ENCODE peak calls at places on chromosomes 7 and 10, in ten cellular contexts. K is stomach, E is body of pancreas, Z is ascending aorta, V is tibial artery, A is AG10803, B is AG04450, S is HFF-Myc, U is cardiac fibroblast, I is right lobe of liver. X is an unnamed sample.

GRCh38 chr7:5423844-5424688 is 432 bp upstream of the TNRC18 start:
- DNase-seq in I (peak), V (peak), Z (peak), B (peak), A (peak), K (peak), S (peak), E (peak), U (peak), X (peak)

GRCh38 chr10:28580825-28581224 is 47.9 kb downstream of the WAC start:
- DNase-seq in S (no peak), U (no peak), B (no peak), V (no peak), E (no peak), I (no peak), Z (no peak), A (no peak), K (no peak), X (no peak)

GRCh38 chr10:64535131-64535867 is 1014.1 kb downstream of the REEP3 start:
- DNase-seq in A (no peak), B (no peak), I (no peak), S (no peak), Z (no peak), K (no peak), U (no peak), E (no peak), V (no peak), X (no peak)

GRCh38 chr7:134632937-134633540 is 13.6 kb upstream of the BPGM start:
- DNase-seq in A (peak), S (no peak), E (peak), K (no peak), Z (no peak), V (no peak), B (no peak), U (peak), I (no peak), X (peak)

GRCh38 chr7:131800008-131800407 is 243.6 kb upstream of the PODXL start:
- DNase-seq in U (no peak), E (no peak), B (no peak), V (no peak), K (no peak), S (no peak), I (no peak), A (no peak), Z (no peak), X (no peak)

GRCh38 chr7:372939-373791 is 83.2 kb downstream of the FOXL3 start:
- DNase-seq in S (no peak), K (peak), A (no peak), I (peak), V (peak), U (no peak), E (peak), Z (peak), B (no peak), X (no peak)

GRCh38 chr10:128695931-128696330 is 569.7 kb upstream of the MKI67 start:
- DNase-seq in U (no peak), V (no peak), A (no peak), K (no peak), I (no peak), B (no peak), S (no peak), E (no peak), Z (no peak), X (no peak)

GRCh38 chr7:71278301-71278700 is 146.4 kb downstream of the GALNT17 start:
- DNase-seq in B (no peak), A (no peak), V (no peak), I (no peak), K (no peak), U (no peak), Z (peak), S (no peak), E (no peak), X (no peak)

GRCh38 chr10:62597226-62597625 is 207.3 kb upstream of the ADO start:
- DNase-seq in E (no peak), A (peak), S (no peak), B (no peak), I (no peak), V (no peak), U (no peak), Z (no peak), K (no peak), X (peak)

GRCh38 chr10:132539894-132540293 is 2.3 kb downstream of the INPP5A start:
- DNase-seq in I (no peak), V (peak), U (peak), E (no peak), K (no peak), Z (no peak), A (peak), B (no peak), S (no peak), X (peak)

GRCh38 chr10:128058746-128059125 is 67.5 kb downstream of the MKI67 start:
- DNase-seq in S (no peak), A (no peak), I (no peak), E (no peak), Z (peak), U (no peak), B (no peak), K (no peak), V (peak), X (no peak)

GRCh38 chr7:155741805-155742204 is 70.5 kb downstream of the SHH start:
- DNase-seq in V (no peak), U (no peak), S (no peak), Z (no peak), K (peak), I (peak), E (no peak), A (no peak), B (no peak), X (no peak)

GRCh38 chr7:142142702-142143101 is 31.2 kb downstream of the MGAM2 start:
- DNase-seq in Z (no peak), B (no peak), V (no peak), I (no peak), S (no peak), E (no peak), K (no peak), U (no peak), A (no peak), X (no peak)

GRCh38 chr10:8897769-8898168 is 843.3 kb downstream of the GATA3 start:
- DNase-seq in U (no peak), Z (no peak), B (no peak), V (no peak), K (no peak), E (no peak), S (no peak), A (no peak), I (no peak), X (no peak)

GRCh38 chr10:70622981-70623844 is 20.7 kb upstream of the PRF1 start:
- DNase-seq in B (no peak), S (no peak), A (peak), K (no peak), Z (no peak), U (peak), E (no peak), V (no peak), I (no peak), X (peak)

GRCh38 chr10:58638406-58638805 is 125.7 kb downstream of the BICC1 start:
- DNase-seq in I (no peak), V (no peak), E (no peak), K (no peak), A (peak), U (no peak), Z (no peak), S (no peak), B (no peak), X (peak)

GRCh38 chr10:129893690-129894089 is 70.4 kb downstream of the EBF3 start:
- DNase-seq in U (no peak), Z (no peak), K (no peak), B (no peak), E (no peak), I (no peak), V (no peak), S (no peak), A (no peak), X (no peak)

GRCh38 chr10:50423448-50423847 is 172.1 kb upstream of the ASAH2 start:
- DNase-seq in E (no peak), K (no peak), Z (no peak), A (no peak), I (no peak), V (no peak), U (no peak), B (no peak), S (no peak), X (no peak)
- TF ChIP-seq CTCF in E (no peak), K (no peak), Z (no peak), A (no peak), I (no peak), V (no peak), U (no peak), B (no peak), S (no peak), X (no peak)

GRCh38 chr7:28855538-28856217 is 102.5 kb downstream of the TRIL start:
- DNase-seq in E (no peak), K (no peak), Z (no peak), B (peak), A (peak), U (peak), I (no peak), V (no peak), S (peak), X (peak)
- H3K4me3 ChIP-seq in E (no peak), K (no peak), Z (no peak), B (no peak), A (no peak), U (no peak), I (no peak), V (no peak), S (no peak), X (no peak)

GRCh38 chr10:55629792-55630490 is 731.1 kb downstream of the ZWINT start:
- DNase-seq in B (no peak), S (no peak), V (no peak), Z (no peak), U (peak), I (peak), A (peak), K (peak), E (peak), X (peak)
- TF ChIP-seq CTCF in B (peak), S (peak), V (no peak), Z (no peak), U (peak), I (peak), A (peak), K (peak), E (peak), X (peak)

GRCh38 chr7:158704524-158705233 is at the start of gene NCAPG2:
- DNase-seq in A (peak), K (peak), S (peak), E (peak), U (peak), I (peak), Z (peak), B (peak), V (peak), X (peak)

GRCh38 chr7:158702196-158702595 is 2.4 kb downstream of the NCAPG2 start:
- DNase-seq in V (no peak), E (no peak), U (no peak), B (no peak), A (no peak), S (no peak), I (no peak), K (no peak), Z (no peak), X (no peak)

GRCh38 chr7:158705234-158705890 is 758 bp upstream of the NCAPG2 start:
- DNase-seq in V (no peak), K (no peak), U (peak), A (peak), S (no peak), I (no peak), Z (no peak), B (no peak), E (no peak), X (peak)

GRCh38 chr7:158700008-158700407 is 4.6 kb downstream of the NCAPG2 start:
- DNase-seq in S (no peak), K (no peak), U (no peak), I (no peak), V (no peak), B (no peak), A (no peak), E (no peak), Z (no peak), X (no peak)

DNA sequence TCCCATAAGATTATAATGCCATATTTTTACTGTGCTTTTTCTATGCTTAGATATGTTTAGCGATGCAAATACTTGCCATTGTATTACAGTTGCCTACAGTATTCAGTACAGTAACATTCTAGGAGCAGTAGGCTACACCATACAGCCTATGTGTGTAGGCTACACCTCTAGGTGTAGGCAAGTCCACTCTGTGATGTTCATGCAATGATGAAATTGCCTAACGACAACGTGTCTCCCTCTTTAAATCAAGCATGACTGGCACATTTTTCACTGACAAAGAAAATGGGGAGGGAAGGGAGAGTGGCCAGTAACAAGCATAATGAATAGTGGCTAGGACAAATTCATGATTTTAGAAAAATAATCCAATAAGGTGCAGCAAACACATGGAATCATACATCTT is 1.7 kb downstream of the NCAPG2 start:
- DNase-seq in V (no peak), A (no peak), K (no peak), B (no peak), S (no peak), I (no peak), U (no peak), Z (no peak), E (no peak), X (no peak)
- H3K4me3 ChIP-seq in V (no peak), A (no peak), K (no peak), B (no peak), S (peak), I (no peak), U (no peak), Z (no peak), E (no peak), X (peak)

GRCh38 chr10:106401161-106401560 is 763.3 kb downstream of the SORCS1 start:
- DNase-seq in S (no peak), U (peak), E (no peak), B (no peak), K (no peak), Z (no peak), I (no peak), A (no peak), V (no peak), X (peak)
- TF ChIP-seq CTCF in S (peak), U (peak), E (no peak), B (peak), K (peak), Z (no peak), I (peak), A (peak), V (no peak), X (peak)

X was measured in fibroblast of mammary gland.